ENCODE peak calls at places on chromosomes 4 and X, in five cellular contexts. Q, W, N, O and D are unnamed samples. For H3K4me1 and H3K27me3, the result is how much of the 10 kb centered on the place peaks cover.

GRCh38 chr4:20333141-20333690 is 81.5 kb downstream of the SLIT2 start:
- DNase-seq in Q (no peak), W (no peak), N (no peak), O (no peak), D (no peak)

GRCh38 chr4:158630893-158631292 is 40.8 kb downstream of the C4orf46 start:
- DNase-seq in Q (peak), W (no peak), N (no peak), O (peak), D (no peak)

GRCh38 chr4:75555294-75556164 is at the start of gene ODAPH:
- DNase-seq in Q (no peak), W (no peak), N (no peak), O (peak), D (peak)

GRCh38 chrX:150316564-150316963 is 46.6 kb upstream of the MAMLD1 start:
- DNase-seq in Q (peak), W (no peak), N (no peak), O (no peak), D (no peak)

GRCh38 chr4:24594887-24595286 is 10.5 kb upstream of the DHX15 start:
- DNase-seq in Q (no peak), W (no peak), N (no peak), O (no peak), D (peak)

GRCh38 chr4:85489273-85489672 is 14.3 kb downstream of the ARHGAP24 start:
- DNase-seq in Q (no peak), W (no peak), N (no peak), O (peak), D (no peak)

GRCh38 chr4:39873823-39874222 is 103.9 kb downstream of the PDS5A start:
- DNase-seq in Q (no peak), W (no peak), N (no peak), O (peak), D (no peak)

GRCh38 chrX:24158881-24159280 is 9.4 kb downstream of the ZFX start:
- DNase-seq in Q (no peak), W (no peak), N (no peak), O (no peak), D (no peak)

GRCh38 chr4:10593130-10593529 is 91.4 kb downstream of the CLNK start:
- DNase-seq in Q (no peak), W (no peak), N (no peak), O (no peak), D (no peak)

GRCh38 chr4:95835672-95836071 is 4.2 kb upstream of the PDHA2 start:
- DNase-seq in Q (no peak), W (no peak), N (peak), O (no peak), D (no peak)

GRCh38 chr4:175891863-175892262 is 79.8 kb upstream of the GPM6A start:
- DNase-seq in Q (no peak), W (no peak), N (no peak), O (peak), D (no peak)

GRCh38 chrX:101359966-101360365 is 11.4 kb upstream of the TIMM8A start:
- DNase-seq in Q (no peak), W (no peak), N (no peak), O (peak), D (no peak)

GRCh38 chr4:120215350-120215749 is 148.7 kb upstream of the MAD2L1 start:
- DNase-seq in Q (no peak), W (no peak), N (no peak), O (no peak), D (no peak)

GRCh38 chr4:123986268-123986798 is 589.7 kb downstream of the SPRY1 start:
- DNase-seq in Q (peak), W (peak), N (peak), O (peak), D (peak)

GRCh38 chr4:76011700-76012387 is 4.5 kb upstream of the CXCL9 start:
- DNase-seq in Q (peak), W (no peak), N (no peak), O (peak), D (peak)

GRCh38 chr4:2696423-2696822 is 59.7 kb downstream of the TNIP2 start:
- DNase-seq in Q (no peak), W (no peak), N (no peak), O (no peak), D (no peak)

GRCh38 chr4:74152841-74153240 is 5.1 kb upstream of the MTHFD2L start:
- DNase-seq in Q (no peak), W (no peak), N (no peak), O (no peak), D (no peak)

GRCh38 chr4:142719854-142720541 is 126.1 kb downstream of the INPP4B start:
- DNase-seq in Q (no peak), W (no peak), N (no peak), O (peak), D (peak)

GRCh38 chrX:150731795-150732194 is 38.6 kb downstream of the MTMR1 start:
- DNase-seq in Q (no peak), W (no peak), N (no peak), O (peak), D (no peak)

GRCh38 chr4:7959066-7959465 is 19.4 kb upstream of the AFAP1 start:
- DNase-seq in Q (no peak), W (no peak), N (no peak), O (no peak), D (no peak)

GRCh38 chrX:5409106-5409505 is 819.6 kb downstream of the NLGN4X start:
- DNase-seq in Q (no peak), W (no peak), N (no peak), O (no peak), D (no peak)

GRCh38 chr4:42278709-42279324 is 118.5 kb upstream of the SHISA3 start:
- DNase-seq in Q (no peak), W (no peak), N (no peak), O (no peak), D (no peak)

GRCh38 chrX:24839331-24839730 is 145.6 kb downstream of the POLA1 start:
- DNase-seq in Q (no peak), W (no peak), N (no peak), O (no peak), D (peak)

GRCh38 chr4:55475394-55476243 is 71.1 kb downstream of the CLOCK start:
- DNase-seq in Q (no peak), W (no peak), N (no peak), O (peak), D (peak)

GRCh38 chr4:74632634-74633033 is 161.7 kb downstream of the BTC start:
- DNase-seq in Q (peak), W (no peak), N (no peak), O (peak), D (peak)

GRCh38 chrX:23980063-23980462 is 46.9 kb downstream of the KLHL15 start:
- DNase-seq in Q (no peak), W (no peak), N (no peak), O (no peak), D (no peak)

GRCh38 chrX:39268207-39268606 is 466.9 kb downstream of the MID1IP1 start:
- DNase-seq in Q (no peak), W (no peak), N (no peak), O (no peak), D (no peak)

GRCh38 chr4:149709640-149710039 is 106.0 kb downstream of the IQCM start:
- DNase-seq in Q (no peak), W (no peak), N (no peak), O (peak), D (peak)

GRCh38 chrX:16368696-16369095 is 201.4 kb downstream of the MAGEB17 start:
- DNase-seq in Q (no peak), W (no peak), N (no peak), O (no peak), D (peak)

GRCh38 chr4:140497776-140498636 is at the start of gene MGAT4D:
- DNase-seq in Q (no peak), W (no peak), N (peak), O (peak), D (no peak)

GRCh38 chr4:114015444-114015899 is 36.0 kb upstream of the ARSJ start:
- DNase-seq in Q (no peak), W (no peak), N (no peak), O (peak), D (peak)

GRCh38 chr4:15893967-15894366 is 44.6 kb downstream of the FGFBP1 start:
- DNase-seq in Q (no peak), W (no peak), N (no peak), O (peak), D (peak)

DNA sequence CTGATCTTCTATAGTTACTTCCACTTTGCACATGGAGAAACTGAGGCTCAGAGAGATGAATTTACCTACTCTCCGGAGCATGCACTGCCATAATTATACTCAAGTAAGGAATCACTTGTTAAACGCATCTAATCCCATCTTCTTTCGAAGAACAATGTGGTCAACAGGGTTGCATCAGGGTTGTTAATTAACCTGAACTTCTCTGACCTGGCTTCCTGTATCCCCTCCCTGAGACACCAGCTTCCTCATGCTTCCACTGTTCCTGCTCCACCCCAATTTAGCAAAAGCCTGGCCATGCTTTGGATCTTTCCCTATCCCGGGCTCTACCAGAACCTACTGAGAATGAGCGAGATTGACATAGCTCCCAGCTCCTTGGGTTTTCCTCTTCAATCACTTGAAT is 136.7 kb downstream of the SMIM20 start:
- DNase-seq in Q (no peak), W (no peak), N (no peak), O (no peak), D (no peak)
- H3K4me1 ChIP-seq in Q (under half), W (under half), N (under half), O (under half), D (under half)

DNA sequence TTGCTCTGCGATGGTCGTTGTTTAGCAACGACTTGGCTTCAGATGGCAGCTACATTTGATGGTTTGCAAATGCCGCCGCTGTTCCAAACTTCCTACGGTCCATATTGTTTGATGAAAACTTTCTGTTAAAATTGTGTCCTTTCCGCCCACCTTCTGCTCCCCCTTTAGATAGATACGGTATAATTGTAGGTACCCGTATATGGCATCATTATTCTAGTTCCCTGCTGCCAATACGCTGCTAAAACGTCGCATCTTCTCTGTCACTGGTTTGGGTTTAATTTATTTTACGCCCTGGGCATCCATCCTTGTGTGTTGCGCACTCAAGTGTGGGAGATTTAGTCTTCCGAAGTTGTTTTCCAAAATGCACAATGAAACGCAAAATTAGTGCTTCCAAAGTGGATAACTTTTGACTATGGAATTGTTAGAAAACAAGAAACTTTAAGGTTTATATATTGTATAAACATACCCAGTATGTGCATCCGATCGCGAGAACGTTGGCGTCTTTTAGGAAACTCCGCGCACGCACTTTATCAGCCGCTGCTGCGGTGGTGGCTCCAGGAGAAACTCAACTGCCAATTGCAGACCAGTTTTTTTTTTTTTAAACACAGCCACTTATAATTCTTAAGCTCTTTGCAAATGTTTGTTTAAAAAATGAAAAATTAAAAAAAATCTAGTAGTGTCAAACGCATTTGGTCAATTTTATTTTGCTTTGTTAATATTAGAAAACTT is 1.7 kb downstream of the ATOH1 start:
- DNase-seq in Q (no peak), W (no peak), N (no peak), O (no peak), D (no peak)
- H3K27me3 ChIP-seq in Q (half or more), W (half or more), N (under half), O (half or more), D (half or more)

DNA sequence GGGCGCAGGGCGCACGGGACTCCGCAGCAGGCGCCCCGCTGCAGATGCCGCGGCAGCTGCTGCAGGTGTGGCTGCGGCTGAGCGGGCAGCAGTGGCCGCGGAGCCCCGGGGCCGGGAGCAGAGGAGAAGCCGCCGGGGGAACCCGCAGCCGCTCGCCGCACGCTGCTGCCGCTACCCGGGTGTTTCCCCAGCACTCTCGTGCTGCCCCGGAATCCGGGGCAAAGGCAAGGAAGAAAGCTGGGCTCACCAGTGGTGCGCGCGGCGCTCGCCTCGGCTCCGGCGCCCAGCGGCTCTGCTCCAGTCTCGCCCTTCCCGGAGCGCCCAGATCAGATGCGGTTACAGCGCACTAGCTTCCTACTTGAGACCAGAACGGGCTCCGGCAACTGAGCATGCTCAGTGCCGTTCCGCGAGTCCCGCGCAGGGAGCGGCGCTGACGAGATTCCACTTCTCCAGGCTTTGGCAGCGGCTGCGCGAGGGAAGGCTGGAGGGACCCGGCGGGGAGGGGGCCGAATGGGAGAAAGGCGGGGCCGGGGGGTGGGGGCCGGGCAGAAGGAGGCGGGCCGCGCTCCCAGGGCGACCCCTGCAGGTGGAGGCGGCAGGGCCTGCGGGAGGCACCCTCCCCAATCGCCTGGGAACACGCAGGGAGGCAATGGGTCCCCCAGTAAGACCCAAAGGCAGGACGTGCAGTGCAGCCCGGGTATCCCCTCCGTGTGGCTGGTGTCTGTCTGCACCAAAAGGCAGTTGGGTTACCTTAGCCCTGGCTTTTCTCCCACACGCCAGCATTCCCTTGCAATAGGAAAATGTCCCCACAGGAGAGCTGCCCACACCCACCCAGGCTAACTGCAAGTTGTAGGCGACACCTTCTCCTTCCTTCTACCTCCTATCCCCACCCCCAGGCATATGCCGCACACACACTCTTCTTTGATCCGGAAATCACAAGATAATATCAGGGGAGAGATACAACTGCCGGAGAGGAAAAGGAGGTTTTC is at the start of gene APBB2:
- DNase-seq in Q (peak), W (peak), N (peak), O (peak), D (peak)
- H3K4me1 ChIP-seq in Q (under half), W (under half), N (under half), O (under half), D (under half)

DNA sequence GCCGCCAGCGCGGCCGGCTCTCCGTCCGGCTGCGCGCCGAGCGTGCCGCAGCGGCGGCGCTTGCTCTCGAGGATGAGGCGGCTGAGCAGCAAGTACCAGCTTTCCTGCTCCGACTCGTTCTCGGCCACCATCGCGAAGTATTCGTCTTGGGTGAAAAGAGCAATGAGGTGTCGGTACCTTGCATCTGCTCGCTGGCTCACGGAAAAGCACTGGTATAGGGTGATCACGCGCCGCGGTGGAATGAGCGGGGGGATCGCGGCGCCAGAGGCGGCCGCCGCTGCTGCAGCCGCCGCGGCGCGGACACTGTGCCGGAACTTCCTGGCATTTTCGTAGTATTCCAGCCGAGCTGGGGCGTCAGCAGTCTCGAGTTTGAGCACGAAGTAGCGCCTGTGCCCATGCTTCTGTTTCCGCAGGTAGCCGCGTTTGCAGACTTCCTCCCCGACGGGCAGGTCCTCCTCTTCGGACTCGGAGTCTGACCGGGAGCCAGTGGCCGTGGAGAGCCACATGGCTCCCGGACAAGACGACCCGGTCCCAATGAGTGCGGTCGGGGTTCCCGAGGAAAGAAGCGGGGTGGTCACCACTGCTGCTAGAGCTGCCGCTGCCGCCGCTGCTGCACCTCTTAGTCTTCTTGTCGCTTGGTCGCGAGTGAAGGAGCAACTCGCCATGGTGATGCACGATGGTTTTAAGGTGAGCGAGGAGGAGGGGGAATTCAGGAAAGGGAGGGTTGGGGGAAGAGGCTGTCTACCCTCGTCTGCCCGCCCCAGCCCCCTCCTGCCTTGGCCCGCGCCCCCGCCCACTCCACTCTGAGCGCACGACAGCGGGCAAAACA is 469 bp downstream of the IRS4 start:
- DNase-seq in Q (no peak), W (no peak), N (no peak), O (peak), D (no peak)
- H3K27me3 ChIP-seq in Q (under half), W (under half), N (under half), O (under half), D (half or more)

GRCh38 chrX:41733939-41734338 is 10.0 kb downstream of the GPR82 start:
- DNase-seq in Q (no peak), W (no peak), N (no peak), O (no peak), D (no peak)
- H3K4me1 ChIP-seq in Q (under half), W (under half), N (under half), O (under half), D (under half)

GRCh38 chrX:119996069-119996468 is 52.5 kb upstream of the NKAP start:
- DNase-seq in Q (no peak), W (no peak), N (no peak), O (no peak), D (no peak)
- H3K27me3 ChIP-seq in Q (half or more), W (half or more), N (under half), O (half or more), D (half or more)

GRCh38 chr4:69718376-69719293 is 41.8 kb downstream of the SULT1B1 start:
- DNase-seq in Q (no peak), W (no peak), N (no peak), O (peak), D (peak)
- H3K4me1 ChIP-seq in Q (under half), W (under half), N (under half), O (under half), D (under half)

DNA sequence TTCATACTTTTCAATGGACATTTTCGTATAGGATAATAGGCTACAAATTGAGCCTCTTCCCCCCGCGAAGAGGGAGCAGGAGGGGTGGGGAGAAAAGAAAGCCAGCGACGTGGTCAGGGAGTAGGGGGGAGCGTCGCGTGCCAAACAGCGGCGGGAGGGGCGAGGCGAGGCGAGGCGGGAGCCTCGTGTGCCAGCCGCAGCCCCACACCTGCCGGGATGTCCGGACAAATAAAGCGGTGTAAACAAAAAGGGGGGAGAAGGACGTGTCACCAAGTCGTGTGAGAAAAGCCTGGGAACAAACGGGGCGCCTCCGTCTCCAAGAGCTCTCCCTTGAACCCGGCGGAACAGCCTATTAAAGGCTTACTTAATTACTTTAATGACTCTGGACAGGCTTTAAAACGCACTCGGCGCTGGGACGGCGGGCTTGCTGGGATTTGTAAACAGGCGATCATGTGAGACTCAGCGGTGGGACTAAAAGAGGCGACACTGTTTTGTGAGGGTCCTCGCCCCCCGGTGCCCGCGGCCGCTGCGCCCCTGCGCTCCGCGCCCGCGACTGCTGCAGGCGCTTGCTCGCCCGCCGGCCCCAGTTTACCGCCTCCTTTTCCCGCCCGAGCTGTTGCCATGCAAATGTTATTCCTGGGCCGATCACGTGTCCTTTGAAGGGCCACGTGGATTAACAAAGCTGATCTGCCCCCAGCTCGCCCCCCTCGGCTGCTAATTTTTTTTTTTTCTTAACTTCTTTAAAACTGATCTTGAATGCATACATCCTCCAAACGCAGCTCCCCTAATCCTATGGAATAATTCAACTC is at the start of gene HELT:
- DNase-seq in Q (no peak), W (no peak), N (no peak), O (no peak), D (no peak)
- H3K27me3 ChIP-seq in Q (half or more), W (half or more), N (under half), O (half or more), D (half or more)

GRCh38 chrX:19725545-19726102 is 161.8 kb downstream of the SH3KBP1 start:
- DNase-seq in Q (no peak), W (no peak), N (no peak), O (no peak), D (no peak)
- H3K4me1 ChIP-seq in Q (under half), W (under half), N (under half), O (under half), D (under half)